ENCODE peak calls at places on chromosomes 12 and 14, in five cellular contexts. S is nephron progenitor cell, N is nucleus accumbens, U is islet precursor cell, A is Kasumi-1. D is an unnamed sample.

GRCh38 chr14:96246535-96246839 is 9.5 kb upstream of the BDKRB1 start:
- DNase-seq in S (no peak), A (no peak), U (peak; percentile 86), N (no peak), D (no peak)

GRCh38 chr14:71438684-71439083 is 493.5 kb upstream of the RGS6 start:
- DNase-seq in N (peak; percentile 29), U (no peak), A (no peak), S (no peak), D (no peak)

GRCh38 chr12:25960176-25960575 is 1.7 kb downstream of the RASSF8 start:
- DNase-seq in A (peak; percentile 15), U (peak; percentile 74), S (peak; percentile 10), N (no peak), D (no peak)

GRCh38 chr14:75905505-75905904 is 76.3 kb downstream of the TGFB3 start:
- DNase-seq in S (no peak), U (no peak), N (no peak), A (peak; percentile 71), D (no peak)

GRCh38 chr12:27868165-27868564 is 88.1 kb upstream of the MANSC4 start:
- DNase-seq in U (peak; percentile 70), A (no peak), S (no peak), N (no peak), D (no peak)

GRCh38 chr12:81759215-81759991 is at the start of gene PPFIA2:
- DNase-seq in S (peak; percentile 41), N (peak; percentile 49), U (peak; percentile 82), A (no peak), D (peak; percentile 51)

GRCh38 chr12:9334964-9335363 is 126.8 kb upstream of the PZP start:
- DNase-seq in A (no peak), U (peak; percentile 51), N (no peak), S (no peak), D (no peak)

GRCh38 chr12:110782068-110782467 is 39.4 kb upstream of the PPP1CC start:
- DNase-seq in S (no peak), A (no peak), U (no peak), N (no peak), D (no peak)

GRCh38 chr12:32897276-32897615 is 669 bp upstream of the PKP2 start:
- DNase-seq in A (no peak), S (no peak), U (no peak), N (no peak), D (no peak)

GRCh38 chr12:24416423-24417109 is 467.1 kb upstream of the SOX5 start:
- DNase-seq in S (no peak), U (no peak), N (no peak), A (no peak), D (no peak)

GRCh38 chr14:64604001-64604400 is 54.2 kb downstream of the PPP1R36 start:
- DNase-seq in U (no peak), A (no peak), N (no peak), S (no peak), D (no peak)

GRCh38 chr12:40149673-40150260 is 43.9 kb upstream of the SLC2A13 start:
- DNase-seq in U (no peak), S (no peak), A (no peak), N (no peak), D (no peak)

GRCh38 chr12:65664715-65665250 is 159.5 kb upstream of the HMGA2 start:
- DNase-seq in S (no peak), U (no peak), N (no peak), A (no peak), D (no peak)

GRCh38 chr12:1093166-1093751 is 102.2 kb downstream of the ERC1 start:
- DNase-seq in A (peak; percentile 32), S (peak; percentile 16), N (no peak), U (no peak), D (peak; percentile 56)

GRCh38 chr12:119235352-119235751 is 56.6 kb downstream of the HSPB8 start:
- DNase-seq in A (no peak), U (peak; percentile 72), S (peak; percentile 25), N (no peak), D (peak; percentile 32)

GRCh38 chr12:110590806-110591326 is 7.7 kb upstream of the PPTC7 start:
- DNase-seq in N (no peak), A (peak; percentile 83), S (no peak), U (no peak), D (no peak)

GRCh38 chr14:90454041-90455000 is 57.5 kb downstream of the CALM1 start:
- DNase-seq in A (no peak), U (peak; percentile 96), N (peak; percentile 97), S (peak; percentile 86), D (peak; percentile 100)

GRCh38 chr12:108879615-108880254 is at the start of gene DAO:
- DNase-seq in S (no peak), A (no peak), N (no peak), U (no peak), D (no peak)

GRCh38 chr12:125185740-125186470 is 120.7 kb downstream of the AACS start:
- DNase-seq in U (peak; percentile 97), A (peak; percentile 72), N (peak; percentile 66), S (peak; percentile 92), D (peak; percentile 89)

GRCh38 chr12:132617135-132617701 is 1.4 kb upstream of the P2RX2 start:
- DNase-seq in N (no peak), U (no peak), S (no peak), A (no peak), D (no peak)

GRCh38 chr14:100586153-100586519 is 1.1 kb downstream of the BEGAIN start:
- DNase-seq in A (no peak), N (no peak), S (no peak), U (no peak), D (no peak)

GRCh38 chr14:68638817-68639517 is 153.9 kb downstream of the ZFP36L1 start:
- DNase-seq in A (no peak), S (no peak), U (peak; percentile 43), N (no peak), D (no peak)

GRCh38 chr12:66132408-66132807 is 1.9 kb upstream of the LLPH start:
- DNase-seq in U (peak; percentile 92), S (no peak), A (no peak), N (no peak), D (peak; percentile 50)

GRCh38 chr12:31832740-31833540 is 104.1 kb upstream of the AMN1 start:
- DNase-seq in U (peak; percentile 19), S (no peak), A (peak; percentile 92), N (no peak), D (no peak)

GRCh38 chr12:51390457-51391046 is 654 bp downstream of the GALNT6 start:
- DNase-seq in S (no peak), U (peak; percentile 96), A (peak; percentile 75), N (no peak), D (peak; percentile 18)

GRCh38 chr12:19978193-19978592 is 390.1 kb upstream of the PDE3A start:
- DNase-seq in N (no peak), U (no peak), A (no peak), S (no peak), D (no peak)

GRCh38 chr12:39772708-39773665 is 153.4 kb upstream of the ABCD2 start:
- DNase-seq in U (no peak), N (no peak), S (no peak), A (no peak), D (no peak)

GRCh38 chr14:90114554-90114953 is 52.8 kb downstream of the KCNK13 start:
- DNase-seq in U (peak; percentile 60), N (no peak), A (no peak), S (no peak), D (peak; percentile 18)

GRCh38 chr12:2139651-2140050 is 86.9 kb downstream of the CACNA1C start:
- DNase-seq in S (no peak), N (no peak), A (no peak), U (no peak), D (no peak)

GRCh38 chr12:29503283-29503682 is 5.8 kb upstream of the OVCH1 start:
- DNase-seq in S (no peak), A (no peak), N (no peak), U (no peak), D (no peak)

GRCh38 chr14:58955294-58955821 is 233.1 kb upstream of the DAAM1 start:
- DNase-seq in N (no peak), S (no peak), A (peak; percentile 17), U (no peak), D (no peak)

GRCh38 chr14:85273099-85273677 is 256.8 kb upstream of the FLRT2 start:
- DNase-seq in S (no peak), U (no peak), N (no peak), A (no peak), D (no peak)

D was measured in iPS-NIHi11.